ENCODE peak calls at places on chromosomes 5 and 9, in four cellular contexts. A, Q, I and J are unnamed samples.

GRCh38 chr9:94613003-94613402 is 19.4 kb upstream of the FBP2 start:
- DNase-seq in A (no peak), I (no peak), Q (no peak), J (no peak)

GRCh38 chr9:82532504-82532903 is 530.4 kb downstream of the RASEF start:
- DNase-seq in A (no peak), I (peak), Q (no peak), J (no peak)

GRCh38 chr5:108818613-108819272 is 71.0 kb downstream of the FER start:
- DNase-seq in I (peak), A (no peak), Q (no peak), J (no peak)

GRCh38 chr9:16352791-16353401 is 517.6 kb downstream of the BNC2 start:
- DNase-seq in I (peak), A (no peak), Q (peak), J (no peak)

GRCh38 chr9:109083141-109083540 is 36.6 kb downstream of the TMEM245 start:
- DNase-seq in Q (no peak), A (no peak), I (no peak), J (no peak)

GRCh38 chr9:6549106-6549505 is 96.4 kb downstream of the GLDC start:
- DNase-seq in Q (no peak), I (no peak), A (no peak), J (no peak)

GRCh38 chr9:131405858-131406566 is 12.1 kb downstream of the PRRC2B start:
- DNase-seq in I (no peak), Q (no peak), A (no peak), J (no peak)

GRCh38 chr5:68424799-68425537 is 209.4 kb downstream of the PIK3R1 start:
- DNase-seq in Q (no peak), I (peak), A (no peak), J (no peak)

GRCh38 chr5:132947661-132948060 is 15.8 kb downstream of the AFF4 start:
- DNase-seq in Q (no peak), I (peak), A (no peak), J (no peak)

GRCh38 chr5:168833383-168833782 is 254.2 kb upstream of the PANK3 start:
- DNase-seq in A (no peak), I (no peak), Q (no peak), J (no peak)

GRCh38 chr9:110058304-110058953 is 149.5 kb downstream of the C9orf152 start:
- DNase-seq in Q (peak), A (no peak), I (peak), J (no peak)

DNA sequence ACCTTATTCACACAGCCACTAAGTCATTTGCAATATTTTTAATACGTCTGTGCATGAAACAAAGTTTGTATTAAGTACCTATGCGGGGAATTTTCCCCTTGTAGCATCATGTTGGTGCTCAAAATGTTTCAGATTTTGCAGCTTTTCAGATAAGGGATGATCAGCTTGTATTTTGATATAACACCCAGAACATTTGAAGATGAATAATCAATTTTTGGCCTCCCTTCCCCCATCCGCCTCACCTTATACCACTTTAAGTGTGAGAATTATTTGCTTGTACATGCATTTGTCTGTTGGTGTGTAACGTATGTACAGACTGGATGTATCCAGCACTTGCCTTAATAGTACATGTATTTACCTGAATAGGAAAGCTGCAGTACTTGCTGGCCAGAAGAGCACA is 1.7 kb downstream of the JAK2 start:
- DNase-seq in Q (no peak), A (no peak), I (no peak), J (no peak)
- H3K4me3 ChIP-seq in Q (peak), A (peak), I (peak), J (peak)

GRCh38 chr5:172875372-172876279 is 41.6 kb downstream of the ERGIC1 start:
- DNase-seq in A (no peak), I (no peak), Q (no peak), J (no peak)
- TF ChIP-seq POLR2A in A (no peak), I (no peak), Q (no peak), J (no peak)

DNA sequence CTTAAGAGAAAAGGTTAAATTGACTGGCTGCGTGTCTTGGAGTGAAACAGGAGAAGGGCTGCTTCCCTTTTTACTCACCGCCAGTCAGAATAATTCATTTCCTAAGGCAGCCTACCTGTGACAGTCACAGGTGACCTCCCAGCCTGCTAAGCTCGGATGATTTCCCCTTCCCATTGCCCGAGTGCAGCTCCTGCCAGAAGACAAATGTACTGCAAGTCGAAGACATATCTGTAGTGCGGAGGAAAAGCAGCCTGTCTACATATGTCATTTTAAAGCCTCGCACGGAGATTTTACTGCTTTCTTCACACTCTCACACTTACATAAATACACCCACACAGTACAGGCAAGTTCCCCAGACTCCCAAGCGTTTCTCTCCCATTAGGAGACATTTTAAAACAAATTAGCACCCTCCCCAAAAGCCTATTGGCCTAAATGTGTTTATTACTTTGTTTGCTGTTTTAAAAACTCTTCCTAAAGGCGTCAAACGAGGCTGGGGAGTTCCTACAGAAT is 665.7 kb upstream of the ZNF608 start:
- DNase-seq in I (no peak), Q (peak), A (no peak), J (no peak)
- H3K27ac ChIP-seq in I (no peak), Q (peak), A (peak), J (peak)

GRCh38 chr9:36470891-36471290 is 70.8 kb upstream of the RNF38 start:
- DNase-seq in A (peak), I (peak), Q (peak), J (no peak)

GRCh38 chr9:36471359-36471758 is 71.3 kb upstream of the RNF38 start:
- DNase-seq in I (no peak), A (no peak), Q (peak), J (no peak)
- H3K4me3 ChIP-seq in I (no peak), A (peak), Q (peak), J (no peak)

GRCh38 chr9:35103660-35104191 is 795 bp upstream of the STOML2 start:
- DNase-seq in A (no peak), I (no peak), Q (no peak), J (no peak)

GRCh38 chr9:35102465-35102768 is 514 bp downstream of the STOML2 start:
- DNase-seq in Q (no peak), A (no peak), I (peak), J (no peak)

GRCh38 chr9:35105126-35105525 is 2.2 kb upstream of the STOML2 start:
- DNase-seq in A (no peak), Q (peak), I (no peak), J (no peak)

GRCh38 chr9:35104586-35104985 is 1.7 kb upstream of the STOML2 start:
- DNase-seq in I (no peak), A (no peak), Q (peak), J (no peak)

GRCh38 chr9:35102769-35103659 is at the start of gene STOML2:
- DNase-seq in Q (peak), I (peak), A (peak), J (peak)
- TF ChIP-seq POLR2A in Q (peak), I (peak), A (peak), J (no peak)

GRCh38 chr5:139276426-139276825 is 17.1 kb upstream of the MATR3 start:
- DNase-seq in I (no peak), A (no peak), Q (no peak), J (no peak)

GRCh38 chr5:139273572-139274264 is 19.8 kb upstream of the MATR3 start:
- DNase-seq in I (peak), Q (peak), A (peak), J (peak)

GRCh38 chr5:139278540-139279274 is 14.8 kb upstream of the MATR3 start:
- DNase-seq in A (no peak), I (no peak), Q (no peak), J (no peak)

GRCh38 chr5:139275536-139276297 is 17.8 kb upstream of the MATR3 start:
- DNase-seq in Q (no peak), A (no peak), I (no peak), J (no peak)

DNA sequence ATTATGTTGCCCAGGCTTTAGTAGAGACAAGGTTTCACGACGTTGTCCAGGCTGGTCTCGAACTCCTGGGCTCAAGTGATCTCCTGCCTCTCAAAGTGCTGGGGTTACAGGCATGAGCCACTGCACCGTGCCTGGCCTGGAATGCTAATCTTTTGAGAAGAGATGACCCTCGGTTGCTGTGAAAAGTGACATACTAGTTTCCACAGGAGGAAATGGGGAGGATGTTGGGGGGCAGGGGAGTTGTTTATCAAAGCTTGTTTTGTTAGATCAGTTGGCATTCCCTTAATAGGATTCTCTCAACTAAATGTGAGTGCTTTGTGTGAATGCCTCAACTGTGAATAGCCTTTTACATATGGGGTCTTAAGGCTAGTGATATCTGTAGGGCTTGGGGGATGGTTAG is 16.4 kb upstream of the MATR3 start:
- DNase-seq in A (no peak), Q (no peak), I (no peak), J (no peak)
- H3K27ac ChIP-seq in A (peak), Q (no peak), I (no peak), J (peak)

GRCh38 chr9:129703121-129703520 is 37.7 kb downstream of the PRRX2 start:
- DNase-seq in I (no peak), A (no peak), Q (no peak), J (no peak)
- H3K4me3 ChIP-seq in I (no peak), A (no peak), Q (no peak), J (no peak)